ENCODE peak calls at places on chromosome 4, in five cellular contexts. One of them, this sample, is unnamed.
A peak's percentile ranks its signal among the peaks of the same experiment; 100 is the strongest.

GRCh38 chr4:73299548-73300280 is 41.1 kb upstream of the ANKRD17 start:
- DNase-seq in EL: no peak
- DNase-seq in GDM1: no peak
- DNase-seq in sciatic nerve: no peak
- DNase-seq in ovary: no peak
- DNase-seq in this sample: no peak

GRCh38 chr4:118410143-118410542 is 57.3 kb upstream of the PRSS12 start:
- DNase-seq in GDM1: no peak
- DNase-seq in EL: peak; percentile 83
- DNase-seq in sciatic nerve: no peak
- DNase-seq in ovary: no peak
- DNase-seq in this sample: no peak

GRCh38 chr4:98653006-98653405 is 5.4 kb downstream of the TSPAN5 start:
- DNase-seq in ovary: no peak
- DNase-seq in EL: peak; percentile 89
- DNase-seq in sciatic nerve: no peak
- DNase-seq in GDM1: no peak
- DNase-seq in this sample: no peak

GRCh38 chr4:2275546-2276251 is 13.8 kb upstream of the MXD4 start:
- DNase-seq in ovary: no peak
- DNase-seq in GDM1: no peak
- DNase-seq in sciatic nerve: no peak
- DNase-seq in EL: no peak
- DNase-seq in this sample: no peak

GRCh38 chr4:133802741-133803140 is 398.8 kb downstream of the PABPC4L start:
- DNase-seq in EL: peak; percentile 69
- DNase-seq in ovary: no peak
- DNase-seq in GDM1: no peak
- DNase-seq in sciatic nerve: no peak
- DNase-seq in this sample: no peak

GRCh38 chr4:87716350-87717041 is 66.4 kb downstream of the DMP1 start:
- DNase-seq in sciatic nerve: no peak
- DNase-seq in EL: no peak
- DNase-seq in ovary: no peak
- DNase-seq in GDM1: no peak
- DNase-seq in this sample: no peak

GRCh38 chr4:187128226-187128625 is 404.6 kb upstream of the FAT1 start:
- DNase-seq in EL: peak; percentile 89
- DNase-seq in GDM1: no peak
- DNase-seq in ovary: no peak
- DNase-seq in sciatic nerve: no peak
- DNase-seq in this sample: no peak

GRCh38 chr4:139817657-139818452 is 152.2 kb downstream of the MGST2 start:
- DNase-seq in ovary: peak; percentile 41
- DNase-seq in EL: no peak
- DNase-seq in GDM1: no peak
- DNase-seq in sciatic nerve: no peak
- DNase-seq in this sample: no peak

GRCh38 chr4:110793381-110793801 is 170.5 kb upstream of the PITX2 start:
- DNase-seq in sciatic nerve: no peak
- DNase-seq in ovary: no peak
- DNase-seq in EL: peak; percentile 77
- DNase-seq in GDM1: no peak
- DNase-seq in this sample: no peak

GRCh38 chr4:152935138-152935537 is 985 bp upstream of the FHDC1 start:
- DNase-seq in ovary: no peak
- DNase-seq in EL: no peak
- DNase-seq in GDM1: no peak
- DNase-seq in sciatic nerve: no peak
- DNase-seq in this sample: peak; percentile 44

This sample was measured in HL-60.